ENCODE peak calls at places on chromosomes 6 and 20, in ten cellular contexts. C is Calu3, S is AG04450, F is fibroblast of lung, K is GM04504, L is lung microvascular endothelial cell, G is COR-L47, W is ecto neural progenitor cell, J is astrocyte of the cerebellum, N is tibial artery. O is an unnamed sample.

GRCh38 chr6:155340464-155341129 is 26.3 kb upstream of the TFB1M start:
- DNase-seq in L (peak), C (peak), F (peak), J (peak), W (no peak), N (no peak), K (peak), S (peak), G (no peak), O (peak)

GRCh38 chr20:52859156-52859887 is 112.8 kb upstream of the TSHZ2 start:
- DNase-seq in L (no peak), G (no peak), N (no peak), W (no peak), C (no peak), F (peak), K (no peak), S (no peak), J (peak), O (no peak)

GRCh38 chr6:4299476-4299875 is 164.1 kb upstream of the ECI2 start:
- DNase-seq in K (no peak), C (no peak), N (no peak), F (no peak), J (no peak), G (no peak), W (no peak), S (no peak), L (peak), O (peak)

GRCh38 chr6:125197795-125198269 is 44.3 kb downstream of the TPD52L1 start:
- DNase-seq in K (no peak), J (peak), C (peak), G (no peak), W (no peak), S (no peak), N (peak), F (peak), L (peak), O (peak)

GRCh38 chr6:25312703-25313102 is 33.5 kb downstream of the CARMIL1 start:
- DNase-seq in K (peak), W (no peak), F (peak), L (peak), S (no peak), G (no peak), C (peak), N (no peak), J (no peak), O (peak)

GRCh38 chr20:38645318-38645717 is 43.7 kb downstream of the ARHGAP40 start:
- DNase-seq in N (no peak), L (no peak), W (no peak), S (no peak), C (no peak), F (no peak), K (no peak), J (no peak), G (no peak), O (no peak)

GRCh38 chr6:10809098-10809497 is 29.2 kb downstream of the MAK start:
- DNase-seq in W (no peak), F (no peak), L (no peak), N (no peak), C (no peak), K (no peak), S (no peak), G (no peak), J (no peak), O (no peak)

GRCh38 chr6:113411006-113411405 is 446.1 kb upstream of the MARCKS start:
- DNase-seq in W (no peak), F (no peak), N (no peak), L (no peak), C (peak), K (no peak), J (no peak), S (no peak), G (no peak), O (no peak)

GRCh38 chr20:833121-833449 is 430 bp upstream of the FAM110A start:
- DNase-seq in S (no peak), K (peak), G (no peak), W (no peak), N (no peak), F (no peak), J (no peak), L (no peak), C (no peak), O (no peak)

GRCh38 chr6:5761370-5761769 is 245.4 kb downstream of the NRN1 start:
- DNase-seq in L (no peak), C (no peak), G (no peak), J (no peak), S (no peak), N (peak), F (peak), W (no peak), K (no peak), O (no peak)

GRCh38 chr20:59006864-59007757 is at the start of gene CTSZ:
- DNase-seq in F (peak), S (no peak), W (peak), L (peak), G (no peak), N (no peak), C (peak), J (no peak), K (no peak), O (peak)

GRCh38 chr6:4059115-4059777 is 19.7 kb downstream of the FAM217A start:
- DNase-seq in S (peak), F (peak), W (no peak), C (peak), G (no peak), K (peak), N (no peak), J (peak), L (peak), O (peak)

GRCh38 chr6:145838305-145838704 is 23.7 kb upstream of the FBXO30 start:
- DNase-seq in K (no peak), J (no peak), S (no peak), F (no peak), L (no peak), N (no peak), W (no peak), G (no peak), C (no peak), O (no peak)

GRCh38 chr6:108835218-108835850 is 12.9 kb upstream of the ARMC2 start:
- DNase-seq in W (peak), G (peak), K (peak), C (peak), J (peak), L (peak), F (peak), N (peak), S (peak), O (peak)

GRCh38 chr6:83086751-83087150 is 19.3 kb downstream of the DOP1A start:
- DNase-seq in L (no peak), F (no peak), N (no peak), K (no peak), W (no peak), J (no peak), G (no peak), C (no peak), S (no peak), O (no peak)